ENCODE peak calls at places on chromosomes 7 and 10, in six cellular contexts. Y is transverse colon, T is GM13977, J is HEK293T, Q is NCI-H2081, Z is psoas muscle. U is an unnamed sample.

GRCh38 chr7:73446716-73447115 is 13.1 kb downstream of the FZD9 start:
- DNase-seq in Y (no peak), T (no peak), J (no peak), Q (no peak), Z (no peak), U (no peak)

GRCh38 chr10:126924915-126925300 is 19.7 kb downstream of the DOCK1 start:
- DNase-seq in Y (no peak), T (no peak), J (no peak), Q (no peak), Z (no peak), U (no peak)

GRCh38 chr7:131110294-131111080 is 217.2 kb upstream of the MKLN1 start:
- DNase-seq in Y (peak; percentile 21), T (no peak), J (no peak), Q (peak; percentile 25), Z (no peak), U (no peak)

GRCh38 chr7:84188811-84189405 is 5.7 kb downstream of the SEMA3A start:
- DNase-seq in Y (no peak), T (no peak), J (peak; percentile 6), Q (peak; percentile 6), Z (no peak), U (no peak)

GRCh38 chr10:61634711-61635110 is 28.0 kb upstream of the CABCOCO1 start:
- DNase-seq in Y (no peak), T (no peak), J (no peak), Q (no peak), Z (no peak), U (no peak)

GRCh38 chr7:26492816-26493215 is 201.2 kb downstream of the SNX10 start:
- DNase-seq in Y (peak; percentile 38), T (no peak), J (no peak), Q (peak; percentile 13), Z (no peak), U (no peak)

GRCh38 chr10:124225029-124225467 is 131.7 kb upstream of the CHST15 start:
- DNase-seq in Y (no peak), T (no peak), J (no peak), Q (no peak), Z (no peak), U (peak; percentile 34)

GRCh38 chr7:102331536-102332275 is 24.5 kb downstream of the SPDYE6 start:
- DNase-seq in Y (no peak), T (peak; percentile 2), J (no peak), Q (no peak), Z (no peak), U (no peak)

GRCh38 chr7:27156901-27157716 is 634 bp upstream of the HOXA7 start:
- DNase-seq in Y (peak; percentile 22), T (no peak), J (no peak), Q (no peak), Z (peak; percentile 56), U (no peak)

GRCh38 chr7:129073738-129074137 is 18.8 kb upstream of the TNPO3 start:
- DNase-seq in Y (no peak), T (no peak), J (no peak), Q (no peak), Z (no peak), U (no peak)

GRCh38 chr10:76647276-76647675 is 990.3 kb downstream of the KCNMA1 start:
- DNase-seq in Y (no peak), T (no peak), J (no peak), Q (no peak), Z (no peak), U (no peak)

GRCh38 chr10:88689366-88689765 is 16.7 kb upstream of the LIPK start:
- DNase-seq in Y (no peak), T (no peak), J (no peak), Q (no peak), Z (no peak), U (no peak)

GRCh38 chr10:13787015-13787421 is 200.3 kb downstream of the PRPF18 start:
- DNase-seq in Y (peak; percentile 17), T (peak; percentile 73), J (no peak), Q (no peak), Z (no peak), U (no peak)

GRCh38 chr7:150990416-150991186 is at the start of gene NOS3:
- DNase-seq in Y (no peak), T (no peak), J (no peak), Q (no peak), Z (no peak), U (no peak)

GRCh38 chr7:66514050-66514449 is 114.6 kb upstream of the KCTD7 start:
- DNase-seq in Y (no peak), T (no peak), J (no peak), Q (no peak), Z (no peak), U (no peak)

GRCh38 chr7:128879939-128880746 is 17.5 kb downstream of the ATP6V1F start:
- DNase-seq in Y (peak; percentile 71), T (peak; percentile 66), J (peak; percentile 89), Q (peak; percentile 82), Z (peak; percentile 86), U (peak; percentile 24)

GRCh38 chr10:21479553-21480315 is 45.7 kb downstream of the SKIDA1 start:
- DNase-seq in Y (no peak), T (no peak), J (no peak), Q (no peak), Z (no peak), U (no peak)

GRCh38 chr10:74177140-74177677 is 26.2 kb downstream of the ADK start:
- DNase-seq in Y (peak; percentile 45), T (peak; percentile 40), J (peak; percentile 16), Q (no peak), Z (peak; percentile 61), U (peak; percentile 77)

GRCh38 chr7:80711521-80711920 is 73.1 kb downstream of the CD36 start:
- DNase-seq in Y (no peak), T (no peak), J (no peak), Q (no peak), Z (peak; percentile 64), U (no peak)

GRCh38 chr10:74760042-74760979 is 66.1 kb upstream of the KAT6B start:
- DNase-seq in Y (no peak), T (no peak), J (no peak), Q (no peak), Z (no peak), U (no peak)

GRCh38 chr10:18500576-18500975 is 150.8 kb downstream of the NSUN6 start:
- DNase-seq in Y (no peak), T (no peak), J (no peak), Q (no peak), Z (no peak), U (no peak)

GRCh38 chr10:61076572-61077114 is 132.7 kb upstream of the RHOBTB1 start:
- DNase-seq in Y (no peak), T (no peak), J (no peak), Q (no peak), Z (no peak), U (no peak)

GRCh38 chr10:93085272-93085859 is 11.7 kb downstream of the CYP26A1 start:
- DNase-seq in Y (no peak), T (no peak), J (no peak), Q (no peak), Z (no peak), U (no peak)

GRCh38 chr7:44761207-44762161 is 12.8 kb downstream of the ZMIZ2 start:
- DNase-seq in Y (peak; percentile 89), T (no peak), J (no peak), Q (no peak), Z (peak; percentile 81), U (peak; percentile 77)

GRCh38 chr7:54738737-54739136 is 20.3 kb downstream of the SEC61G start:
- DNase-seq in Y (no peak), T (no peak), J (no peak), Q (no peak), Z (no peak), U (no peak)

GRCh38 chr7:107932851-107933250 is 41.9 kb downstream of the DLD start:
- DNase-seq in Y (no peak), T (no peak), J (no peak), Q (no peak), Z (no peak), U (no peak)

GRCh38 chr10:73253226-73253557 is 748 bp upstream of the MRPS16 start:
- DNase-seq in Y (no peak), T (peak; percentile 38), J (peak; percentile 26), Q (no peak), Z (no peak), U (peak; percentile 62)

GRCh38 chr10:95422196-95422595 is 131.4 kb upstream of the PDLIM1 start:
- DNase-seq in Y (no peak), T (no peak), J (no peak), Q (no peak), Z (no peak), U (no peak)

GRCh38 chr10:33571616-33572015 is 237.1 kb upstream of the NRP1 start:
- DNase-seq in Y (no peak), T (no peak), J (no peak), Q (no peak), Z (no peak), U (no peak)

GRCh38 chr10:87991946-87992345 is 128.5 kb downstream of the PTEN start:
- DNase-seq in Y (no peak), T (no peak), J (no peak), Q (no peak), Z (no peak), U (no peak)

GRCh38 chr7:80604436-80604835 is 34.0 kb upstream of the CD36 start:
- DNase-seq in Y (no peak), T (no peak), J (no peak), Q (no peak), Z (no peak), U (no peak)

GRCh38 chr7:111564078-111564477 is 1.8 kb upstream of the IMMP2L start:
- DNase-seq in Y (no peak), T (no peak), J (no peak), Q (no peak), Z (no peak), U (no peak)

GRCh38 chr7:157561523-157561785 is 224.7 kb downstream of the DNAJB6 start:
- DNase-seq in Y (no peak), T (no peak), J (no peak), Q (no peak), Z (no peak), U (no peak)

GRCh38 chr7:134599371-134599770 is 47.3 kb upstream of the BPGM start:
- DNase-seq in Y (no peak), T (no peak), J (no peak), Q (no peak), Z (peak; percentile 57), U (no peak)

GRCh38 chr7:74409571-74409970 is 44.1 kb upstream of the GTF2IRD1 start:
- DNase-seq in Y (no peak), T (no peak), J (no peak), Q (no peak), Z (no peak), U (no peak)

GRCh38 chr10:51768886-51769285 is 69.5 kb upstream of the CSTF2T start:
- DNase-seq in Y (no peak), T (no peak), J (no peak), Q (no peak), Z (no peak), U (no peak)